ENCODE peak calls at places on chromosomes 1 and 21, in nine cellular contexts. Z is AG10803; E is AML-193; M is left lung; V is activated naive CD4-positive, alpha-beta T cell treated with anti-CD3 and anti-CD28 coated beads, Interleukin-2, amount 50 U/mL, for 16 hours; T is NCI-H446 treated with DMSO at 0.1 percent for 48 hours; C is stimulated activated CD4-positive, alpha-beta T cell treated with anti-CD3 and anti-CD28 coated beads, Interleukin-2, amount 100 ng/mL, for 48 hours; N is T-helper 1 cell; L is naive B cell. F is an unnamed sample.

GRCh38 chr21:32412998-32413504 is 545 bp downstream of the EVA1C start:
- DNase-seq in M (peak), N (no peak), Z (no peak), V (peak), C (no peak), L (no peak), T (no peak), E (no peak), F (no peak)

GRCh38 chr1:248404024-248404423 is 1.2 kb downstream of the OR2T1 start:
- DNase-seq in V (no peak), M (no peak), L (peak), C (no peak), E (no peak), T (peak), N (no peak), Z (peak), F (no peak)

GRCh38 chr1:226738995-226739695 is at the start of gene ITPKB:
- DNase-seq in V (peak), E (peak), T (no peak), C (no peak), M (peak), L (peak), Z (peak), N (peak), F (peak)

GRCh38 chr1:185581961-185582725 is 152.0 kb upstream of the HMCN1 start:
- DNase-seq in N (no peak), E (no peak), C (no peak), M (no peak), T (no peak), Z (peak), V (no peak), L (no peak), F (no peak)

GRCh38 chr1:22676916-22677601 is 24.0 kb downstream of the C1QB start:
- DNase-seq in N (no peak), M (no peak), V (no peak), Z (no peak), L (no peak), E (no peak), C (no peak), T (no peak), F (no peak)

GRCh38 chr21:35257413-35257812 is 208.3 kb upstream of the RUNX1 start:
- DNase-seq in N (no peak), T (no peak), E (no peak), M (no peak), V (no peak), C (no peak), L (no peak), Z (peak), F (no peak)

GRCh38 chr1:31815307-31815645 is 546 bp downstream of the SPOCD1 start:
- DNase-seq in N (no peak), M (no peak), V (no peak), E (no peak), L (no peak), T (no peak), C (no peak), Z (no peak), F (no peak)

GRCh38 chr1:17742590-17742989 is 12.5 kb upstream of the ACTL8 start:
- DNase-seq in M (no peak), C (no peak), V (no peak), Z (peak), T (peak), E (no peak), L (no peak), N (no peak), F (no peak)

GRCh38 chr1:160169553-160170399 is 18.4 kb downstream of the ATP1A4 start:
- DNase-seq in V (no peak), C (no peak), N (no peak), Z (no peak), M (no peak), E (peak), L (peak), T (no peak), F (no peak)

GRCh38 chr1:54606096-54606989 is 17.0 kb downstream of the FAM151A start:
- DNase-seq in M (peak), L (no peak), C (no peak), T (no peak), E (no peak), Z (no peak), V (no peak), N (no peak), F (no peak)

GRCh38 chr1:111988743-111989453 is 570 bp downstream of the KCND3 start:
- DNase-seq in L (no peak), Z (no peak), N (no peak), T (no peak), M (peak), C (no peak), E (no peak), V (no peak), F (no peak)

GRCh38 chr1:182835811-182836210 is 3.3 kb upstream of the DHX9 start:
- DNase-seq in M (no peak), T (no peak), C (no peak), L (no peak), Z (no peak), N (no peak), V (no peak), E (no peak), F (no peak)

GRCh38 chr1:160168609-160169369 is 17.4 kb downstream of the ATP1A4 start:
- DNase-seq in M (no peak), N (no peak), C (no peak), V (no peak), L (no peak), T (no peak), Z (peak), E (no peak), F (no peak)

GRCh38 chr21:33380483-33380998 is 22.7 kb upstream of the IFNGR2 start:
- DNase-seq in L (peak), V (peak), M (peak), N (peak), Z (peak), E (peak), T (peak), C (peak), F (peak)

GRCh38 chr1:63448741-63449140 is 74.3 kb downstream of the ITGB3BP start:
- DNase-seq in M (no peak), T (no peak), L (no peak), N (no peak), Z (peak), C (no peak), V (no peak), E (no peak), F (no peak)

GRCh38 chr1:79848316-79848715 is 841.8 kb upstream of the ADGRL4 start:
- DNase-seq in E (no peak), N (no peak), Z (peak), V (no peak), L (no peak), T (no peak), M (no peak), C (no peak), F (no peak)

GRCh38 chr1:91754348-91754747 is 131.6 kb downstream of the TGFBR3 start:
- DNase-seq in E (no peak), L (no peak), C (peak), N (no peak), V (peak), T (no peak), M (no peak), Z (no peak), F (no peak)

GRCh38 chr1:24735619-24736375 is 9.4 kb upstream of the CLIC4 start:
- DNase-seq in N (no peak), E (no peak), C (no peak), T (peak), Z (peak), L (no peak), V (no peak), M (no peak), F (no peak)

GRCh38 chr1:12407050-12407961 is 177.5 kb downstream of the VPS13D start:
- DNase-seq in N (no peak), V (no peak), Z (peak), L (no peak), C (no peak), E (no peak), M (no peak), T (no peak), F (no peak)

GRCh38 chr1:102799496-102799895 is 308.8 kb downstream of the COL11A1 start:
- DNase-seq in N (no peak), E (no peak), V (no peak), M (no peak), L (no peak), Z (no peak), C (no peak), T (no peak), F (no peak)

GRCh38 chr1:171220551-171221175 is 27.6 kb upstream of the FMO1 start:
- DNase-seq in V (no peak), C (no peak), E (no peak), L (no peak), T (no peak), N (no peak), Z (no peak), M (no peak), F (no peak)

GRCh38 chr1:244089561-244089960 is 38.5 kb downstream of the ZBTB18 start:
- DNase-seq in C (no peak), E (no peak), L (no peak), V (no peak), M (no peak), T (no peak), Z (no peak), N (no peak), F (no peak)

GRCh38 chr21:35988396-35989140 is 71.8 kb downstream of the SETD4 start:
- DNase-seq in E (peak), M (no peak), C (no peak), V (no peak), L (no peak), T (no peak), Z (no peak), N (no peak), F (no peak)

GRCh38 chr1:2208309-2209239 is 14.0 kb upstream of the FAAP20 start:
- DNase-seq in N (no peak), E (no peak), L (no peak), V (no peak), Z (peak), M (peak), C (no peak), T (no peak), F (no peak)

GRCh38 chr1:50368179-50369007 is 54.9 kb downstream of the DMRTA2 start:
- DNase-seq in N (no peak), T (no peak), E (no peak), V (no peak), L (peak), M (peak), Z (no peak), C (peak), F (peak)